ENCODE peak calls at places on chromosomes 3 and 15, in eight cellular contexts. I is MM.1S; C is lower lobe of right lung; H is Panc1; F is fibroblast of mammary gland; R is cardiac muscle cell; Q is CD8-positive, alpha-beta T cell; T is AG04450. V is an unnamed sample.

GRCh38 chr3:189395825-189396224 is 224.1 kb downstream of the TPRG1 start:
- DNase-seq in R (no peak), H (no peak), Q (no peak), I (no peak), F (no peak), T (no peak), C (no peak), V (no peak)

GRCh38 chr3:171455603-171456550 is 4.3 kb downstream of the TNIK start:
- DNase-seq in R (no peak), Q (no peak), T (no peak), C (no peak), H (no peak), I (no peak), F (no peak), V (no peak)

GRCh38 chr3:164007764-164008163 is 1070.5 kb downstream of the SI start:
- DNase-seq in H (no peak), C (no peak), T (no peak), I (no peak), Q (no peak), F (no peak), R (no peak), V (no peak)

GRCh38 chr3:112638327-112639020 is 2.5 kb downstream of the CCDC80 start:
- DNase-seq in C (no peak), Q (no peak), H (no peak), I (no peak), T (no peak), F (peak; percentile 66), R (peak; percentile 52), V (no peak)

GRCh38 chr3:58529516-58530353 is 7.3 kb downstream of the ACOX2 start:
- DNase-seq in R (peak; percentile 38), I (no peak), T (no peak), Q (no peak), F (peak; percentile 27), C (no peak), H (no peak), V (no peak)

GRCh38 chr15:68887120-68887519 is 43.2 kb upstream of the SPESP1 start:
- DNase-seq in F (no peak), R (no peak), Q (no peak), C (no peak), T (no peak), H (no peak), I (no peak), V (no peak)

GRCh38 chr3:16063603-16064002 is 110.9 kb upstream of the GALNT15 start:
- DNase-seq in R (no peak), I (no peak), H (no peak), C (no peak), Q (no peak), T (no peak), F (peak; percentile 19), V (no peak)

GRCh38 chr3:158794936-158795518 is 6.8 kb upstream of the MFSD1 start:
- DNase-seq in T (no peak), I (peak; percentile 76), F (peak; percentile 71), Q (no peak), C (no peak), R (peak; percentile 63), H (peak; percentile 27), V (no peak)

GRCh38 chr3:79618883-79619282 is 148.9 kb downstream of the ROBO1 start:
- DNase-seq in I (no peak), F (no peak), H (no peak), T (no peak), Q (no peak), C (no peak), R (no peak), V (no peak)

GRCh38 chr3:105402287-105402801 is 35.6 kb downstream of the ALCAM start:
- DNase-seq in T (no peak), H (no peak), Q (no peak), R (no peak), F (peak; percentile 15), I (no peak), C (no peak), V (peak; percentile 44)

GRCh38 chr15:35181538-35181937 is 96.4 kb upstream of the NANOGP8 start:
- DNase-seq in R (peak; percentile 41), C (no peak), I (no peak), Q (no peak), H (no peak), T (no peak), F (peak; percentile 62), V (no peak)

GRCh38 chr3:1591327-1592028 is 498.7 kb downstream of the CNTN6 start:
- DNase-seq in R (no peak), F (no peak), C (no peak), H (no peak), I (no peak), Q (no peak), T (no peak), V (no peak)

GRCh38 chr15:73386886-73387506 is 18.2 kb upstream of the HCN4 start:
- DNase-seq in I (no peak), F (no peak), R (no peak), C (no peak), Q (no peak), T (no peak), H (no peak), V (peak; percentile 25)

GRCh38 chr3:56304069-56304468 is 164.2 kb downstream of the ERC2 start:
- DNase-seq in Q (no peak), I (no peak), F (no peak), C (no peak), T (no peak), R (no peak), H (no peak), V (no peak)

GRCh38 chr3:56302417-56302816 is 165.8 kb downstream of the ERC2 start:
- DNase-seq in T (no peak), R (no peak), Q (no peak), C (no peak), I (no peak), F (no peak), H (no peak), V (no peak)

GRCh38 chr3:56309465-56309864 is 158.8 kb downstream of the ERC2 start:
- DNase-seq in F (no peak), R (no peak), Q (no peak), C (no peak), H (no peak), T (no peak), I (no peak), V (no peak)

GRCh38 chr3:56303508-56303907 is 164.8 kb downstream of the ERC2 start:
- DNase-seq in Q (no peak), T (peak; percentile 3), R (peak; percentile 84), F (peak; percentile 44), H (no peak), I (peak; percentile 31), C (no peak), V (no peak)
- TF ChIP-seq CTCF in Q (peak; percentile 14), T (peak; percentile 63), R (peak; percentile 80), F (peak; percentile 55), H (peak; percentile 67), I (peak; percentile 64), C (peak; percentile 42), V (no peak)

GRCh38 chr3:128588147-128588546 is 62.5 kb downstream of the RPN1 start:
- DNase-seq in T (no peak), Q (no peak), F (no peak), R (no peak), H (no peak), C (no peak), I (no peak), V (no peak)

GRCh38 chr3:128591728-128592426 is 58.7 kb downstream of the RPN1 start:
- DNase-seq in H (no peak), Q (no peak), R (no peak), C (no peak), F (no peak), T (no peak), I (no peak), V (no peak)

GRCh38 chr3:128592891-128593290 is 57.7 kb downstream of the RPN1 start:
- DNase-seq in C (no peak), T (no peak), H (no peak), F (no peak), I (no peak), R (no peak), Q (no peak), V (no peak)

GRCh38 chr3:128587391-128587790 is 63.2 kb downstream of the RPN1 start:
- DNase-seq in F (no peak), Q (no peak), R (no peak), T (no peak), C (no peak), H (no peak), I (no peak), V (no peak)

DNA sequence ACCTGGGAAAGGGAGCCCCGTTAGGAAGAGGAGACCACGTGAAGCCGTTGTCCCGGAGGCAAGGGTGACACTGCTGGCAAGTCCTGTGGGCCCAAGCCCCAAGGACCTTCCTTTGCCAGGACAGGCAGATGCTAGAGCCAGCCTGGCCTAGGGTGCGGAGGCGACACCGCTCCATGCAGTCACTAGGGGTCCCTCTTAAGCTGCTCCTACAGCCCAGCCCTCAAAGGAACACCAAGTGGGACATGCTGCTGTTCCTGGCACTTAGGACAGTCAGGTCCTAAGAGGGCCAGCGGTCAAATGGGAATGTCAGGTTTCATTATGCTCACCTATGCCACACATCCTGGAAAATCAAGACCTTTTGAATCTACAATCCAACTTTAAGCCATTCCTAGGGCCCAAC is 59.7 kb downstream of the RPN1 start:
- DNase-seq in T (no peak), F (no peak), R (no peak), H (no peak), C (no peak), I (no peak), Q (no peak), V (no peak)
- TF ChIP-seq CTCF in T (no peak), F (no peak), R (peak; percentile 15), H (no peak), C (no peak), I (no peak), Q (no peak), V (no peak)

GRCh38 chr3:9793161-9793781 is 389 bp downstream of the ARPC4 start:
- DNase-seq in H (no peak), Q (no peak), R (peak; percentile 57), F (peak; percentile 51), C (peak; percentile 71), T (no peak), I (peak; percentile 35), V (no peak)
- TF ChIP-seq CTCF in H (no peak), Q (no peak), R (no peak), F (no peak), C (no peak), T (no peak), I (no peak), V (no peak)

GRCh38 chr15:60592386-60593339 is 113.7 kb upstream of the ICE2 start:
- DNase-seq in R (peak; percentile 64), H (no peak), C (peak; percentile 93), I (peak; percentile 89), F (peak; percentile 63), Q (peak; percentile 71), T (no peak), V (peak; percentile 96)
- TF ChIP-seq CTCF in R (no peak), H (peak; percentile 2), C (peak; percentile 20), I (peak; percentile 38), F (no peak), Q (no peak), T (no peak), V (no peak)

GRCh38 chr15:63420333-63420741 is 38.7 kb upstream of the CA12 start:
- DNase-seq in F (no peak), R (peak; percentile 30), C (no peak), H (no peak), I (no peak), T (no peak), Q (no peak), V (no peak)
- TF ChIP-seq CTCF in F (no peak), R (no peak), C (no peak), H (no peak), I (no peak), T (no peak), Q (no peak), V (no peak)

GRCh38 chr3:114299421-114299820 is 5.6 kb downstream of the TIGIT start:
- DNase-seq in C (no peak), F (peak; percentile 12), R (peak; percentile 36), H (no peak), Q (no peak), T (no peak), I (no peak), V (no peak)
- TF ChIP-seq CTCF in C (peak; percentile 18), F (peak; percentile 33), R (peak; percentile 40), H (peak; percentile 76), Q (peak; percentile 38), T (peak; percentile 35), I (peak; percentile 36), V (peak; percentile 46)

V was measured in spleen.